ENCODE peak calls at places on chromosomes 6 and 20, in nine cellular contexts. P is neuronal stem cell, H is keratinocyte, Z is H9, R is mammary epithelial cell, J is Karpas-422, Q is OCI-LY7, U is HepG2, F is neural progenitor cell. M is an unnamed sample.

GRCh38 chr6:43147691-43148477 is 23.2 kb upstream of the SRF start:
- DNase-seq in P (no peak), H (no peak), Z (no peak), R (no peak), J (no peak), Q (no peak), U (no peak), F (no peak), M (no peak)

GRCh38 chr6:52162940-52163908 is 23.0 kb upstream of the IL17A start:
- DNase-seq in P (no peak), H (no peak), Z (no peak), R (peak; percentile 34), J (peak; percentile 80), Q (peak; percentile 46), U (peak; percentile 53), F (peak; percentile 11), M (peak; percentile 40)

GRCh38 chr20:9110365-9110764 is 41.5 kb downstream of the PLCB4 start:
- DNase-seq in P (no peak), H (no peak), Z (no peak), R (no peak), J (no peak), Q (no peak), U (no peak), F (no peak), M (peak; percentile 13)

GRCh38 chr6:108113557-108114519 is 39.3 kb upstream of the OSTM1 start:
- DNase-seq in P (peak; percentile 62), H (no peak), Z (peak; percentile 81), R (peak; percentile 45), J (peak; percentile 81), Q (peak; percentile 45), U (peak; percentile 41), F (peak; percentile 76), M (peak; percentile 74)

GRCh38 chr6:47905717-47906116 is 123.9 kb downstream of the OPN5 start:
- DNase-seq in P (no peak), H (no peak), Z (no peak), R (no peak), J (no peak), Q (no peak), U (no peak), F (no peak), M (no peak)

GRCh38 chr6:148831064-148831463 is 84.2 kb downstream of the UST start:
- DNase-seq in P (no peak), H (no peak), Z (no peak), R (peak; percentile 22), J (no peak), Q (no peak), U (no peak), F (no peak), M (peak; percentile 33)

GRCh38 chr20:38246357-38247165 is 14.0 kb downstream of the KIAA1755 start:
- DNase-seq in P (no peak), H (no peak), Z (no peak), R (no peak), J (no peak), Q (no peak), U (no peak), F (no peak), M (no peak)

GRCh38 chr6:16511723-16512584 is 249.3 kb downstream of the ATXN1 start:
- DNase-seq in P (no peak), H (no peak), Z (no peak), R (peak; percentile 14), J (no peak), Q (no peak), U (no peak), F (no peak), M (no peak)

GRCh38 chr6:75296811-75297779 is 12.5 kb upstream of the TMEM30A start:
- DNase-seq in P (peak; percentile 68), H (no peak), Z (no peak), R (peak; percentile 38), J (peak; percentile 89), Q (peak; percentile 75), U (peak; percentile 57), F (peak; percentile 68), M (peak; percentile 61)

GRCh38 chr6:25311251-25311910 is 32.2 kb downstream of the CARMIL1 start:
- DNase-seq in P (no peak), H (peak; percentile 28), Z (no peak), R (peak; percentile 71), J (no peak), Q (no peak), U (no peak), F (peak; percentile 15), M (peak; percentile 90)

GRCh38 chr20:19888269-19888669 is 128.9 kb upstream of the NAA20 start:
- DNase-seq in P (no peak), H (no peak), Z (no peak), R (no peak), J (peak; percentile 59), Q (no peak), U (no peak), F (no peak), M (no peak)

GRCh38 chr20:21053002-21053762 is 53.0 kb downstream of the LINC00237 start:
- DNase-seq in P (no peak), H (no peak), Z (no peak), R (no peak), J (peak; percentile 66), Q (no peak), U (peak; percentile 97), F (peak; percentile 54), M (no peak)

GRCh38 chr6:151313060-151313459 is 73.3 kb downstream of the AKAP12 start:
- DNase-seq in P (no peak), H (no peak), Z (peak; percentile 63), R (no peak), J (no peak), Q (no peak), U (peak; percentile 75), F (no peak), M (no peak)

GRCh38 chr20:32957451-32957850 is 46.8 kb downstream of the SUN5 start:
- DNase-seq in P (no peak), H (no peak), Z (no peak), R (no peak), J (peak; percentile 34), Q (no peak), U (no peak), F (no peak), M (no peak)

GRCh38 chr20:43191946-43192847 is 2.5 kb upstream of the PTPRT start:
- DNase-seq in P (no peak), H (no peak), Z (peak; percentile 80), R (no peak), J (peak; percentile 91), Q (peak; percentile 18), U (peak; percentile 16), F (peak; percentile 73), M (peak; percentile 35)

GRCh38 chr20:63174309-63175030 is 41.5 kb downstream of the YTHDF1 start:
- DNase-seq in P (peak; percentile 52), H (no peak), Z (no peak), R (no peak), J (no peak), Q (no peak), U (no peak), F (peak; percentile 78), M (no peak)

GRCh38 chr6:83792846-83793245 is 60.3 kb upstream of the RIPPLY2 start:
- DNase-seq in P (no peak), H (no peak), Z (no peak), R (no peak), J (no peak), Q (no peak), U (no peak), F (no peak), M (no peak)

GRCh38 chr6:34232901-34233300 is 3.8 kb upstream of the HMGA1 start:
- DNase-seq in P (no peak), H (no peak), Z (no peak), R (no peak), J (no peak), Q (no peak), U (no peak), F (no peak), M (peak; percentile 48)

GRCh38 chr6:100538086-100538485 is 73.4 kb upstream of the SIM1 start:
- DNase-seq in P (no peak), H (no peak), Z (no peak), R (no peak), J (no peak), Q (no peak), U (no peak), F (no peak), M (no peak)

GRCh38 chr20:33945391-33946079 is 48.2 kb upstream of the RALY start:
- DNase-seq in P (no peak), H (peak; percentile 7), Z (no peak), R (peak; percentile 88), J (no peak), Q (no peak), U (peak; percentile 55), F (no peak), M (peak; percentile 94)

DNA sequence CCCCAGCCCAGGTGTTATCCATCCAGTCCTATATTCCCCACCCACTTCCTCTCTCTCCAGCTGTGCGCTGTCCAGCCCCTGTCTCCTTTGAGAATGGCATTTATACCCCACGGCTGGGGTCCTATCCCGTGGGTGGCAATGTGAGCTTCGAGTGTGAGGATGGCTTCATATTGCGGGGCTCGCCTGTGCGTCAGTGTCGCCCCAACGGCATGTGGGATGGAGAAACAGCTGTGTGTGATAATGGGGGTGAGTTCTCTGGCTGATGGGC is 1.1 kb downstream of the C2 start:
- DNase-seq in P (no peak), H (no peak), Z (no peak), R (no peak), J (no peak), Q (no peak), U (no peak), F (no peak), M (no peak)
- H2AFZ ChIP-seq in P (no peak overlapping the region), H (no peak overlapping the region), Z (no peak overlapping the region), R (no peak overlapping the region), J (no peak overlapping the region), Q (no peak overlapping the region), U (no peak overlapping the region), F (no peak overlapping the region), M (no peak overlapping the region)

GRCh38 chr6:131063764-131064272 is 773 bp upstream of the EPB41L2 start:
- DNase-seq in P (no peak), H (no peak), Z (no peak), R (no peak), J (peak; percentile 42), Q (peak; percentile 4), U (no peak), F (peak; percentile 21), M (peak; percentile 36)
- H2AFZ ChIP-seq in P (peak overlapping the region; percentile 83), H (peak overlapping the region; percentile 85), Z (peak overlapping the region; percentile 70), R (peak overlapping the region; percentile 95), J (no peak overlapping the region), Q (peak overlapping the region; percentile 99), U (peak overlapping the region; percentile 59), F (peak overlapping the region; percentile 81), M (peak overlapping the region; percentile 98)

DNA sequence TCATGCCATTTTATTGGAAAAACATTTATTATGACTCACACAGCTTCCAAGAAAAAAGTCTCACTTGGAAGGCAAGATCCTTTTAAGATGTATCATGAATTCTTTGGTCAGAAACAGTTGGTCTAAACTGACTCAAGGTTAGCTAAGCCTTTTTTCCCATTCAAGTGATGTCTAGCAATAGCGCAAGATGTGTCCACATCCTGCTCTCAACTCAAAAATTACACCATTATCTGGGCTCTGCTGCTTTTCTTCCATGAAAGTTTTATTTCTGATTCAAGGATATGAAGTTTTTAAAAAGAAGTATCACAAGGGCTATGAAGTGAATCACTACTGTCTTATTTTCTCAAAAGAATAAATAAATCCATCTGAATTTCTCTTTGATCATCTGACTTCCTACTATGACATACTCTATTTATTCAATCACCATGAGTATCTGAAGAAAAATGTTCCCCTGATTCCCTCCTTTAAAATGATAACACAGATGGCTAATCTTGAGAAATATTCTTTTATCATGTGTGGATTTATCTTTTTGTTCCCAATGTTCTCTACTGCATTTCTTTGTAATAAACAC is 139.2 kb downstream of the AHI1 start:
- DNase-seq in P (no peak), H (no peak), Z (no peak), R (peak; percentile 65), J (no peak), Q (no peak), U (no peak), F (no peak), M (peak; percentile 96)
- H2AFZ ChIP-seq in P (no peak overlapping the region), H (peak overlapping the region; percentile 23), Z (no peak overlapping the region), R (no peak overlapping the region), J (peak overlapping the region; percentile 24), Q (no peak overlapping the region), U (no peak overlapping the region), F (no peak overlapping the region), M (peak overlapping the region; percentile 49)

GRCh38 chr20:10610266-10610665 is 63.5 kb downstream of the JAG1 start:
- DNase-seq in P (no peak), H (no peak), Z (no peak), R (no peak), J (no peak), Q (no peak), U (no peak), F (no peak), M (no peak)
- H2AFZ ChIP-seq in P (no peak overlapping the region), H (no peak overlapping the region), Z (no peak overlapping the region), R (no peak overlapping the region), J (no peak overlapping the region), Q (no peak overlapping the region), U (no peak overlapping the region), F (no peak overlapping the region), M (no peak overlapping the region)